ENCODE peak calls at places on chromosomes 16 and 17, in four cellular contexts. S is K562, U is OCI-LY7, I is neural progenitor cell. A is an unnamed sample. For H3K4me1, the result is how much of the 10 kb centered on the place peaks cover.

GRCh38 chr17:41060052-41060604 is at the start of gene KRTAP2-3:
- DNase-seq in S (no peak), U (no peak), I (no peak), A (peak)

GRCh38 chr16:14362774-14363371 is 267.2 kb downstream of the PARN start:
- DNase-seq in S (no peak), U (no peak), I (no peak), A (peak)

GRCh38 chr16:58128721-58129096 is 472 bp downstream of the CFAP20 start:
- DNase-seq in S (peak), I (peak), U (peak), A (no peak)

GRCh38 chr16:74847202-74847601 is 72.6 kb upstream of the FA2H start:
- DNase-seq in U (no peak), I (no peak), S (no peak), A (no peak)

GRCh38 chr16:51876934-51877333 is 670.0 kb downstream of the TOX3 start:
- DNase-seq in U (no peak), S (no peak), I (no peak), A (peak)

GRCh38 chr17:54903375-54903774 is 2.7 kb downstream of the TOM1L1 start:
- DNase-seq in S (no peak), U (no peak), I (no peak), A (peak)

GRCh38 chr17:18247613-18248001 is 10.9 kb downstream of the FLII start:
- DNase-seq in S (no peak), U (no peak), I (no peak), A (no peak)

GRCh38 chr17:50779747-50780363 is 12.5 kb upstream of the ANKRD40CL start:
- DNase-seq in S (no peak), I (no peak), U (no peak), A (no peak)

GRCh38 chr16:2033057-2033911 is 6.6 kb downstream of the NHERF2 start:
- DNase-seq in U (no peak), I (peak), S (peak), A (peak)

GRCh38 chr17:57277923-57278604 is 21.7 kb downstream of the MSI2 start:
- DNase-seq in U (no peak), I (no peak), S (no peak), A (no peak)

GRCh38 chr17:48679385-48680096 is 42.8 kb downstream of the PRAC1 start:
- DNase-seq in I (no peak), S (no peak), U (no peak), A (no peak)

GRCh38 chr17:77125432-77125901 is 15.3 kb upstream of the SEC14L1 start:
- DNase-seq in S (no peak), U (no peak), I (no peak), A (peak)

DNA sequence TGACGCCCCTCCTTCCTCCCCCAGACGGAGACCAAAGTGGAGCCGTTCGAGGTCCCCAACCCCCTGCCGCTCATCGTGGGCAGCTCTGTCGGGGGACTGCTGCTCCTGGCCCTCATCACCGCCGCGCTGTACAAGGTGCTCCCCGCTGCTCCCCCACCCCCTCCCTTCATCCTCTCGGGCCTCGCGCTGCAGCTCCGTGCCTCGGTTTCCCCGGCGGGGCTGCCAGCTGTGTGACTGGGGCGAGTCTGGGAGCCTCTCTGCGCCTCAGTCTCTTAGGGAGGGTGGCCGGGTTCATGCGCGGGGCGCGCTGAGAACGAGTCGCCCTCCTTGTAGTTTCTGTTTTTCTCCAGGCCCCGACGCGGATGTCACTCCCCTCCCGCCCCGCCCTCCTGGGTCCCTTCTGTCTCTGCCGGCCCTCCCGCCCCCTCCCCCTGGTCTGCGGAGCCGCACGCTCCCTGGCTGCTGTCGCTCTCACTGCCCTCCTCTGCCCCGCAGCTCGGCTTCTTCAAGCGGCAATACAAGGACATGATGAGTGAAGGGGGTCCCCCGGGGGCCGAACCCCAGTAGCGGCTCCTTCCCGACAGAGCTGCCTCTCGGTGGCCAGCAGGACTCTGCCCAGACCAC is 23.7 kb upstream of the ITGAX start:
- DNase-seq in S (no peak), I (peak), U (no peak), A (no peak)
- H2AFZ ChIP-seq in S (no peak), I (peak), U (no peak), A (no peak)

GRCh38 chr16:89423709-89424260 is 66.6 kb downstream of the ANKRD11 start:
- DNase-seq in U (no peak), S (no peak), I (no peak), A (no peak)
- H3K4me1 ChIP-seq in U (under half), S (under half), I (under half), A (under half)

GRCh38 chr17:32929288-32929574 is 1.3 kb downstream of the TMEM98 start:
- DNase-seq in U (no peak), S (no peak), I (peak), A (peak)
- H3K4me3 ChIP-seq in U (no peak), S (peak), I (peak), A (peak)

DNA sequence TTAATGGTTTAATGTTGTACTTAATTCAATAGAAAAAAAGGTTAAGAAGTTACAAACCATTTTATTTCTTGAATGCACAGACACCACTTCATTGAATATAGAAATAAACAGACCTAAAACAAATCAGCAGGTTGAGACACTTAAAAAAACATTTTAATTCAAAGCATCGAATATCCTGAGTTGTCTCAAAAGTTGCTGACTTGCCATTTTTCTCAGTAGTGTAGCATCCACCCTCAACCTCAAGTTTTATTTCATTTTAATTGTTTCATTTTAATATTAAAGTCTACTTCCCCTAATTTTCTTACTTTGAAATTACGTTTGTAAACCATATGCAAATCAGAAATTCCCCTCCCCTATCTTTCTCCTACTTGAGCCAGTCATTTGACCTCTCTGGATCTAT is 5.8 kb upstream of the MED13 start:
- DNase-seq in I (no peak), S (no peak), U (no peak), A (no peak)
- H2AFZ ChIP-seq in I (no peak), S (no peak), U (peak), A (no peak)

GRCh38 chr16:10013364-10013763 is 168.9 kb downstream of the GRIN2A start:
- DNase-seq in I (peak), U (no peak), S (no peak), A (no peak)
- H3K4me1 ChIP-seq in I (under half), U (under half), S (under half), A (under half)

GRCh38 chr17:42457107-42457787 is 1.4 kb upstream of the ATP6V0A1 start:
- DNase-seq in I (no peak), U (peak), S (peak), A (no peak)

GRCh38 chr17:42458497-42459255 is at the start of gene ATP6V0A1:
- DNase-seq in I (peak), U (peak), S (peak), A (peak)

GRCh38 chr17:42453544-42453943 is 5.1 kb upstream of the ATP6V0A1 start:
- DNase-seq in S (no peak), U (peak), I (no peak), A (no peak)

GRCh38 chr17:42459256-42459982 is 741 bp downstream of the ATP6V0A1 start:
- DNase-seq in U (peak), S (peak), I (peak), A (peak)

DNA sequence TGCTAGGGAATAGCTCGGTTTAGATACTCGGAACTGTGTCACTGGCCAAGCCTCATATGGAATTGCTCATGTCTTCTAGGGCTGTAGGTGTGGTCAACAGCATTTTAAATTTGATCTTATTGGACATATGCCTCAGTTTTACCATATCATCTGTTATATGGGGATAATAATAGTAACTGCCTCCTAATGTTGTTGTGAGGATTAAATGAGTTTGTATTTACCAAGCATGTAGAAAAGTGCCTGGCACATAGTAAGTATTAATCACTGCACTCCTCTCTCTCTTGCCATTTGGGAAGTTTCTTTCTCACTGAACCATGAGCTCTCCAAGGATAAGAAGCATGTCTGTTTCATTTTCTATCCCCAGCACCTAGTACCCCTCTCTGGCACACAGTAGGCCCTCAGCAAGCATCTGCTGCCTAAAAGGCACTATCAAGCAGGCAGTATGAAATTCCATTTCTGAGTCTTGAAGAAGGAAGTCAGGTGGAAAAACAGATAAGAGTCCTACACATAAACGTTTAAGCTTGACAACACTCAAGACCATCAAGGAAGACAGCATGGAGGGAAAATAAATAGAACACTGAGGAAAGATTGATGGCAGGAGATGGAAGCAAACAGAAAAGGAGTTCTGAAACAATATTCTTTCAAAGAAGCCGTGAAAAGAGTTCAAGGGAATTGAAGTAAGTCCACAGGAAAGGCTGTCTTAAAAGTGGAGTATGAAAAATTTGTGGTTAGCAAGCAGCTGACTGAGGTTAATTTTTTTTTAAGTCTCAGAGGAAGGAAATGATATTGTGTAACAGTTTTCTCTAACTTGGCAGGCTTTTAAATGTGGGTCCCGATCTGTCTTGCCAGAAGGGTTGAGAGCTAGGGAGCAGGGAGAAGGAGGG is 2.2 kb upstream of the ATP6V0A1 start:
- DNase-seq in S (peak), U (peak), I (no peak), A (peak)
- H3K4me3 ChIP-seq in S (peak), U (peak), I (no peak), A (peak)

DNA sequence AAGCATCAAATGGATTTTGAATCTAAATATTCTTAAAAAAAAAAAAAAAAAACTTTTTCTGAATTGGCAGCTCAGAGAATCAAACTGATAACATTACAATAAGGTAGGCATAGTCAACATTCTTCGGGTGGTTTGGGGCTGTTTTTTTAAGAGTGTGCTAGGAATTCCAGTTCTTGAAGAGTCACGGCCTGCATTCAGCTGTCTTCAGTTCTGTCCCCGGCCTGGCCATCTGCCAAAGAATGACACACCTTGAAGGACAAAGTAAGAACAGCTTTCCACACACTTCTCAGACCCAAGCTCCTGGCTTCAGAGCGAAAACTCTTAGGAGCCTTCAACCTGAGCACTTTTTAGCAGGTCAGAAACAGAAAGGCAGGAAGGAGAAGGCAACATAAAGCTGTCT is 524.2 kb upstream of the ZFHX3 start:
- DNase-seq in S (peak), U (no peak), I (peak), A (no peak)
- H2AFZ ChIP-seq in S (no peak), U (no peak), I (peak), A (no peak)

DNA sequence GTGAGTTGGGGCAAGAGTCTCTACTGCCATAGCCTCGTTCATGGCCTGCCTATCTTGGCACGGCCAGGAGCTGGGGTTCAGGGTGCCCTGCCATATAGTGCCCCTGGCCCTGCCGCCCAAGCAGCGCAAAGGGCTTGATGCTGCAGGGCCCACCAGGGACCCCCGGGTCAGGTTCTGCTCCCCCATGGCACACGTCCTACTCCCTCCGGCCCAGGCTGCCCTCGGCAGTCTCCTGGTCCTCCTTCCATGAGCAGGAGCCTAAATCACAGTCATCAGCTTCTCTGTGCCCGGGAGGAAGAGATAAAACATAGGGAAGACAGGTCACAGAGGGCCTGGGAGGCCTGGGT is 55.9 kb upstream of the MTSS2 start:
- DNase-seq in U (no peak), S (no peak), I (no peak), A (no peak)
- H3K4me1 ChIP-seq in U (under half), S (under half), I (under half), A (under half)

GRCh38 chr17:59848385-59848668 is 44.4 kb downstream of the TUBD1 start:
- DNase-seq in U (no peak), S (no peak), I (no peak), A (no peak)
- H3K4me3 ChIP-seq in U (no peak), S (no peak), I (no peak), A (no peak)

GRCh38 chr17:43360739-43361498 is 37.9 kb upstream of the ARL4D start:
- DNase-seq in U (peak), S (no peak), I (peak), A (peak)
- H2AFZ ChIP-seq in U (peak), S (no peak), I (no peak), A (peak)